ENCODE peak calls at places on chromosome 17, in ten cellular contexts. X, F, V, A, W, E, O, S, C and M are unnamed samples.

GRCh38 chr17:17921192-17922082 is 50.8 kb downstream of the TOM1L2 start:
- DNase-seq in X (peak; percentile 53), F (no peak), V (no peak), A (peak; percentile 91), W (no peak), E (peak; percentile 91), O (no peak), S (peak; percentile 99), C (peak; percentile 33), M (no peak)

GRCh38 chr17:55635253-55635766 is 87.4 kb downstream of the TMEM100 start:
- DNase-seq in X (no peak), F (no peak), V (no peak), A (peak; percentile 42), W (no peak), E (no peak), O (no peak), S (no peak), C (no peak), M (no peak)

GRCh38 chr17:76086384-76086783 is 7.4 kb downstream of the ZACN start:
- DNase-seq in X (no peak), F (no peak), V (no peak), A (no peak), W (no peak), E (no peak), O (no peak), S (no peak), C (no peak), M (no peak)

GRCh38 chr17:4626734-4627256 is 14.7 kb downstream of the ALOX15 start:
- DNase-seq in X (no peak), F (no peak), V (no peak), A (no peak), W (no peak), E (no peak), O (no peak), S (no peak), C (no peak), M (no peak)

GRCh38 chr17:77884967-77885641 is 73.4 kb upstream of the TNRC6C start:
- DNase-seq in X (no peak), F (no peak), V (no peak), A (no peak), W (no peak), E (no peak), O (no peak), S (no peak), C (no peak), M (no peak)

GRCh38 chr17:65371702-65372101 is 189.7 kb downstream of the AXIN2 start:
- DNase-seq in X (no peak), F (no peak), V (no peak), A (no peak), W (no peak), E (no peak), O (no peak), S (no peak), C (no peak), M (no peak)

GRCh38 chr17:58277107-58277506 is 3.6 kb downstream of the MPO start:
- DNase-seq in X (no peak), F (no peak), V (no peak), A (no peak), W (no peak), E (no peak), O (peak; percentile 38), S (no peak), C (no peak), M (no peak)

GRCh38 chr17:6413073-6413472 is 21.8 kb downstream of the AIPL1 start:
- DNase-seq in X (no peak), F (no peak), V (no peak), A (peak; percentile 27), W (peak; percentile 27), E (peak; percentile 66), O (no peak), S (peak; percentile 66), C (no peak), M (no peak)

GRCh38 chr17:80836971-80837481 is 154.6 kb upstream of the CHMP6 start:
- DNase-seq in X (no peak), F (no peak), V (no peak), A (no peak), W (no peak), E (no peak), O (no peak), S (no peak), C (no peak), M (no peak)

GRCh38 chr17:9529033-9529748 is 46.4 kb downstream of the STX8 start:
- DNase-seq in X (no peak), F (no peak), V (no peak), A (peak; percentile 26), W (no peak), E (peak; percentile 46), O (no peak), S (peak; percentile 7), C (no peak), M (no peak)

GRCh38 chr17:47789611-47790520 is 31.7 kb downstream of the OSBPL7 start:
- DNase-seq in X (no peak), F (no peak), V (peak; percentile 23), A (no peak), W (no peak), E (peak; percentile 51), O (peak; percentile 61), S (peak; percentile 57), C (peak; percentile 60), M (peak; percentile 32)

GRCh38 chr17:7173687-7174602 is 5.2 kb downstream of the ASGR1 start:
- DNase-seq in X (no peak), F (peak; percentile 12), V (peak; percentile 13), A (no peak), W (no peak), E (peak; percentile 20), O (peak; percentile 76), S (no peak), C (peak; percentile 46), M (peak; percentile 68)

GRCh38 chr17:70208825-70209555 is 39.7 kb downstream of the KCNJ2 start:
- DNase-seq in X (no peak), F (no peak), V (no peak), A (no peak), W (no peak), E (no peak), O (no peak), S (peak; percentile 95), C (no peak), M (no peak)

GRCh38 chr17:65785109-65785508 is 223.7 kb upstream of the AXIN2 start:
- DNase-seq in X (no peak), F (no peak), V (no peak), A (peak; percentile 86), W (peak; percentile 77), E (peak; percentile 89), O (no peak), S (peak; percentile 67), C (no peak), M (no peak)

GRCh38 chr17:72192409-72193192 is 71.8 kb downstream of the SOX9 start:
- DNase-seq in X (no peak), F (no peak), V (no peak), A (peak; percentile 22), W (no peak), E (peak; percentile 67), O (no peak), S (no peak), C (no peak), M (no peak)

GRCh38 chr17:74950207-74950606 is 14.5 kb downstream of the OTOP3 start:
- DNase-seq in X (no peak), F (no peak), V (no peak), A (no peak), W (no peak), E (no peak), O (no peak), S (peak; percentile 60), C (no peak), M (no peak)

GRCh38 chr17:57354669-57355068 is 98.3 kb downstream of the MSI2 start:
- DNase-seq in X (no peak), F (no peak), V (no peak), A (no peak), W (no peak), E (no peak), O (peak; percentile 47), S (no peak), C (no peak), M (no peak)

GRCh38 chr17:58332720-58333395 is 4.3 kb upstream of the TSPOAP1 start:
- DNase-seq in X (no peak), F (no peak), V (no peak), A (no peak), W (no peak), E (no peak), O (peak; percentile 82), S (no peak), C (no peak), M (peak; percentile 84)

GRCh38 chr17:42706732-42707131 is 24.4 kb downstream of the CNTNAP1 start:
- DNase-seq in X (no peak), F (no peak), V (no peak), A (no peak), W (no peak), E (no peak), O (peak; percentile 54), S (no peak), C (no peak), M (peak; percentile 49)

GRCh38 chr17:17167986-17168385 is 38.1 kb downstream of the PLD6 start:
- DNase-seq in X (no peak), F (no peak), V (no peak), A (no peak), W (no peak), E (no peak), O (no peak), S (no peak), C (no peak), M (no peak)

GRCh38 chr17:80352216-80352895 is 62.6 kb upstream of the ENDOV start:
- DNase-seq in X (no peak), F (no peak), V (no peak), A (no peak), W (no peak), E (no peak), O (no peak), S (no peak), C (no peak), M (no peak)

GRCh38 chr17:32519769-32520701 is 33.2 kb downstream of the CDK5R1 start:
- DNase-seq in X (no peak), F (peak; percentile 43), V (no peak), A (no peak), W (no peak), E (peak; percentile 74), O (peak; percentile 81), S (peak; percentile 98), C (no peak), M (peak; percentile 26)

GRCh38 chr17:27577124-27577761 is 53.7 kb upstream of the LGALS9 start:
- DNase-seq in X (peak; percentile 63), F (no peak), V (no peak), A (no peak), W (no peak), E (peak; percentile 65), O (no peak), S (no peak), C (peak; percentile 57), M (no peak)